ENCODE peak calls at places on chromosomes 11 and 22, in four cellular contexts. U is fibroblast of lung, C is stomach, A is cardiac muscle cell. R is an unnamed sample.

GRCh38 chr11:69562816-69563215 is 78.1 kb upstream of the CCND1 start:
- DNase-seq in C (no peak), U (no peak), A (no peak), R (no peak)

GRCh38 chr11:95542868-95543551 is 246.6 kb downstream of the FAM76B start:
- DNase-seq in C (no peak), U (no peak), A (no peak), R (no peak)

GRCh38 chr22:37018815-37019308 is 385 bp downstream of the TST start:
- DNase-seq in U (peak; percentile 55), A (peak; percentile 65), C (peak; percentile 67), R (no peak)

GRCh38 chr11:46348566-46348981 is 1.3 kb downstream of the DGKZ start:
- DNase-seq in U (no peak), C (no peak), A (no peak), R (no peak)

GRCh38 chr11:83292709-83293435 is 6.7 kb upstream of the CCDC90B start:
- DNase-seq in A (peak; percentile 80), C (no peak), U (peak; percentile 66), R (no peak)

GRCh38 chr22:31950226-31950625 is 5.9 kb downstream of the YWHAH start:
- DNase-seq in A (no peak), C (no peak), U (no peak), R (no peak)

GRCh38 chr22:42877597-42878340 is 20.7 kb upstream of the ARFGAP3 start:
- DNase-seq in U (no peak), A (no peak), C (no peak), R (no peak)

GRCh38 chr11:4087551-4087950 is 7.0 kb upstream of the RRM1 start:
- DNase-seq in C (no peak), A (peak; percentile 33), U (peak; percentile 47), R (no peak)

GRCh38 chr11:45857834-45858492 is 10.7 kb downstream of the CRY2 start:
- DNase-seq in A (peak; percentile 92), C (peak; percentile 44), U (peak; percentile 95), R (peak; percentile 64)

GRCh38 chr22:37464181-37464580 is 22.0 kb downstream of the MFNG start:
- DNase-seq in U (no peak), C (no peak), A (peak; percentile 40), R (no peak)

GRCh38 chr11:116580828-116581227 is 192.0 kb downstream of the BUD13 start:
- DNase-seq in U (no peak), C (no peak), A (no peak), R (no peak)

GRCh38 chr11:61972796-61973602 is 5.6 kb upstream of the FTH1 start:
- DNase-seq in U (no peak), C (no peak), A (no peak), R (no peak)

GRCh38 chr22:33597274-33597985 is 322.8 kb downstream of the LARGE1 start:
- DNase-seq in U (no peak), A (no peak), C (no peak), R (no peak)

GRCh38 chr11:116736763-116737162 is 36.0 kb downstream of the BUD13 start:
- DNase-seq in A (no peak), C (no peak), U (no peak), R (no peak)

GRCh38 chr22:46673677-46674236 is 53.6 kb downstream of the GRAMD4 start:
- DNase-seq in C (no peak), A (no peak), U (no peak), R (no peak)

GRCh38 chr22:30270841-30271240 is 4.2 kb upstream of the OSM start:
- DNase-seq in C (peak; percentile 59), A (peak; percentile 88), U (peak; percentile 78), R (no peak)

GRCh38 chr11:86508604-86509471 is 134.2 kb downstream of the CCDC81 start:
- DNase-seq in A (no peak), U (peak; percentile 50), C (no peak), R (no peak)

GRCh38 chr22:33337524-33337923 is 279.3 kb upstream of the SYN3 start:
- DNase-seq in U (no peak), A (no peak), C (peak; percentile 76), R (peak; percentile 22)

GRCh38 chr11:109514313-109515018 is 92.5 kb downstream of the C11orf87 start:
- DNase-seq in C (no peak), U (no peak), A (no peak), R (no peak)

GRCh38 chr11:110295487-110296225 is 758 bp downstream of the RDX start:
- DNase-seq in A (peak; percentile 46), C (peak; percentile 61), U (peak; percentile 55), R (no peak)

GRCh38 chr11:55263081-55263480 is 1.1 kb downstream of the TRIM48 start:
- DNase-seq in U (no peak), A (no peak), C (no peak), R (no peak)

GRCh38 chr11:130859896-130860295 is 56.4 kb downstream of the SNX19 start:
- DNase-seq in U (no peak), A (no peak), C (no peak), R (no peak)

GRCh38 chr11:68574308-68574707 is 110.0 kb upstream of the GAL start:
- DNase-seq in U (peak; percentile 69), C (no peak), A (no peak), R (no peak)

GRCh38 chr22:43867839-43868652 is 5.7 kb upstream of the SULT4A1 start:
- DNase-seq in A (peak; percentile 67), C (peak; percentile 50), U (peak; percentile 59), R (peak; percentile 78)

GRCh38 chr22:39530692-39531331 is 1.7 kb downstream of the RPS19BP1 start:
- DNase-seq in U (no peak), C (no peak), A (peak; percentile 61), R (peak; percentile 35)

GRCh38 chr22:41478891-41479521 is 10.1 kb downstream of the ACO2 start:
- DNase-seq in C (no peak), A (peak; percentile 39), U (peak; percentile 6), R (no peak)

GRCh38 chr22:30582788-30583575 is 8.5 kb upstream of the GAL3ST1 start:
- DNase-seq in C (no peak), A (no peak), U (no peak), R (no peak)

GRCh38 chr11:94806436-94806835 is 38.3 kb downstream of the AMOTL1 start:
- DNase-seq in A (no peak), C (no peak), U (peak; percentile 28), R (no peak)

GRCh38 chr11:2096919-2097301 is 42.3 kb downstream of the IGF2 start:
- DNase-seq in C (no peak), U (no peak), A (no peak), R (peak; percentile 22)

GRCh38 chr22:24107668-24108067 is 73.6 kb upstream of the SUSD2 start:
- DNase-seq in C (peak; percentile 61), U (peak; percentile 81), A (peak; percentile 89), R (peak; percentile 68)

DNA sequence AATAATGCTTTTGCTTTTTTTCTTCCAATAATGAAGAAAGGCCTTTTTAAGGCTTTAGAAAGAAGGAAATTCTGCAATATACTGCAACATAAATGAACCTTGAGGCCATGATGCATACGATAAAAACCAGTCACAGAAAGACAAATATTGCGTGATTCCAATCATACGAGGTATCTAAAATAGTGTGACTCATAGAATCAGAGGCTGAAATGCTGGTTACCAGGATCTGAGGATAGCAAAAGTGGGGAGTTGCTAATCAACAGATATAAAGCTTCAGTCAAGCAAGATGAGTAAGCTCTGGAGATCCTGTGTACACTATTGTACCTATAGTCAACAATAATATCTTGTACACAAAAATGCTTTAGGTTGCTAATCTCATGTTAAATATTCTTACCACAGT is 24.2 kb downstream of the MS4A6A start:
- DNase-seq in A (no peak), U (no peak), C (no peak), R (no peak)
- H3K36me3 ChIP-seq in A (no peaks in the 10 kb centered on the region), U (no peaks in the 10 kb centered on the region), C (no peaks in the 10 kb centered on the region), R (no peaks in the 10 kb centered on the region)

DNA sequence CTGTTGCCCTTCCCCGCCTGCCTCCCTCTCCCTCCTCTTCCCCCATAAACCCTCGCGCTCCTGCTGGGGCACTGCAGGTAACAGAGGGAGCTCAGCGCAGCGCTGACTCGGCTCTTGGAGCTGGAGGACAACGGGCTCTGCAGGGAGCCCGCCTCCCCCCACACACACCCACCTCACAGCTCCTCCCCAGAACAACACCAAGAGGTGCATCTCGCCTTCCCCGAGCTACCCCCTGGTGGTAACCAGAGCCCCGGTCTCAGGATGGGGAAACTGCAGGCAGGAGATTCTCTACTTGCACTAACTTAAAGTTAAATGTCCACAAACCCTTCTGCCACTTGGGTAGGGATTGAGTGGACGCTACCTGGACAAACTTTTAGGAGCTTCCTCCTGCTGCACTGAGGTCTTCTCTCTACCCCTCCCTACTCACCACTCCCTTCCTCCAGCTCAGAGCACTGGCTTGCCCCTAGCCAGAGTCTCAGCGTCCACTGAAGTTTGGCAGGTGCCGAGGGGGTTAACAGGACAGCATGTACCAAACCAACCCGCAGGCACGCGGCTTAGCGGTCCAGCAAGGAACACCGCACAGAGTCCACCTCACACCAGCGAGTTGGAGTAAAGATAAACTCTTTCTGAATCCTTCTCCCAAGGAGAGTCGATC is 4.0 kb upstream of the SCN4B start:
- DNase-seq in A (no peak), U (no peak), C (no peak), R (no peak)
- TF ChIP-seq CTCF in A (peak; percentile 15), U (no peak), C (no peak), R (no peak)

DNA sequence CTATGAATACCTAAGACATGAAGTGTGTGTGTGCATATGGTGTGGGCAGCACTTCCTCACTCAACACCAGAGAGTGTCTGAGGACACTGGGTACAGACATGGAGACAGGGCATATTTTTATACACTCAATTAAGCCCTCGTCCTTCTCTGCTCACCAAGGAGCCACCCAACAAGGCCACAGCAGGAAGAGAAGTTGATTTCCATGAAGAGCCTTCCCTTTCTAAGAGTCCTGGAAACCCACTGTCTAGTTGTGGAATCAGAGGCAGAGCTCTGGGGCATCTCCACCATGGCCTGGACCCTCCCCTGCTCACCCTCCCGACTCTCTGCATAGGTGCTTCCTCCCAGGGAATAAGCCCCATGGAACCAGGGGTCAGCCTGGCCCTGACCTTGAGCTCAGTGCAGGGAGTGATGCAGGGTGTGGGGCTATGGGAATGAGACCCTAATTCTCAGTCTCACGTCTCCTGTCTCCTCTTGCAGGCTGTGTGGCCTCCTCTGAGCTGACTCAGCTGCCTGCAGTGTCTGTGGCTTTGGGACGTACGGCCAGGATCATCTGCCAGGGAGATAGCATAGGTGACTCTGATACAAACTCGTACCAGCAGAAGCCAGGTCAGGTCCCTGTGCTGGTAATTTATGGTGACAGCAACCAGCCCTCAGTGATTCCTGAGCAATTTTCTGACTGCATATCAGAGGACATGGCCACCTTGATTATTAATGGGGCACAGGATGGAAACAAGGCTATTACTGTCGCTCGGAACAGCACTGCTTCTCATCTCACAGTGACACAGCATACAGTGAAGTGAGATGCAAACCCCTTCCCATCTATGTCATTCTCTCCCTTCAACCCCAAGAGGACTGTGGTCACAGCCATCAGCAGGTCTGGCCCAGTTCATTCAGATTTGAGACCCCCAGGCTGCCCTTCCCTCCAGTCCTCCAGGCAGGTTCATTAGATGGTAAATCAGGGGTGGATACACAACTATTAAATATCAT is 14.6 kb upstream of the IGLL5 start:
- DNase-seq in C (no peak), A (no peak), U (no peak), R (no peak)
- H3K27ac ChIP-seq in C (no peak overlapping the region), A (no peak overlapping the region), U (no peak overlapping the region), R (no peak overlapping the region)

GRCh38 chr11:9580894-9581293 is 7.4 kb downstream of the WEE1 start:
- DNase-seq in C (no peak), A (no peak), U (no peak), R (no peak)
- H3K36me3 ChIP-seq in C (peaks cover 83% of the 10 kb centered on the region), A (peaks cover 75% of the 10 kb centered on the region), U (peaks cover 10% of the 10 kb centered on the region), R (peaks cover 34% of the 10 kb centered on the region)

R was measured in pancreas.